ENCODE peak calls at places on chromosomes 5 and 9, in six cellular contexts. One of them, this sample, is unnamed. For H3K36me3 and H3K4me1, the result is how much of the 10 kb centered on the place peaks cover.

GRCh38 chr5:132385321-132386105 is 16.0 kb downstream of the SLC22A5 start:
- DNase-seq in heart right ventricle: peak
- DNase-seq in tibial artery: peak
- DNase-seq in kidney: no peak
- DNase-seq in psoas muscle: peak
- DNase-seq in IMR-90: peak
- DNase-seq in this sample: peak

GRCh38 chr5:35454011-35454525 is 163.6 kb upstream of the SPEF2 start:
- DNase-seq in heart right ventricle: no peak
- DNase-seq in tibial artery: no peak
- DNase-seq in kidney: no peak
- DNase-seq in psoas muscle: no peak
- DNase-seq in IMR-90: no peak
- DNase-seq in this sample: no peak

GRCh38 chr5:92394935-92395334 is 1011.8 kb upstream of the ARRDC3 start:
- DNase-seq in heart right ventricle: no peak
- DNase-seq in tibial artery: no peak
- DNase-seq in kidney: no peak
- DNase-seq in psoas muscle: no peak
- DNase-seq in IMR-90: no peak
- DNase-seq in this sample: no peak

GRCh38 chr9:92954078-92954861 is 6.9 kb downstream of the FGD3 start:
- DNase-seq in heart right ventricle: peak
- DNase-seq in tibial artery: no peak
- DNase-seq in kidney: no peak
- DNase-seq in psoas muscle: no peak
- DNase-seq in IMR-90: no peak
- DNase-seq in this sample: peak

GRCh38 chr5:71974165-71974564 is 133.1 kb upstream of the MAP1B start:
- DNase-seq in heart right ventricle: peak
- DNase-seq in tibial artery: peak
- DNase-seq in kidney: no peak
- DNase-seq in psoas muscle: peak
- DNase-seq in IMR-90: no peak
- DNase-seq in this sample: no peak

GRCh38 chr9:81035171-81035570 is 654.2 kb downstream of the TLE1 start:
- DNase-seq in heart right ventricle: no peak
- DNase-seq in tibial artery: no peak
- DNase-seq in kidney: no peak
- DNase-seq in psoas muscle: no peak
- DNase-seq in IMR-90: peak
- DNase-seq in this sample: no peak

GRCh38 chr9:14428781-14429230 is 114.9 kb upstream of the NFIB start:
- DNase-seq in heart right ventricle: peak
- DNase-seq in tibial artery: peak
- DNase-seq in kidney: peak
- DNase-seq in psoas muscle: peak
- DNase-seq in IMR-90: peak
- DNase-seq in this sample: peak

GRCh38 chr5:180313677-180314076 is 21.8 kb upstream of the MAPK9 start:
- DNase-seq in heart right ventricle: peak
- DNase-seq in tibial artery: no peak
- DNase-seq in kidney: peak
- DNase-seq in psoas muscle: no peak
- DNase-seq in IMR-90: no peak
- DNase-seq in this sample: no peak

GRCh38 chr5:179195561-179196419 is 135.6 kb downstream of the ZNF354C start:
- DNase-seq in heart right ventricle: no peak
- DNase-seq in tibial artery: no peak
- DNase-seq in kidney: peak
- DNase-seq in psoas muscle: no peak
- DNase-seq in IMR-90: no peak
- DNase-seq in this sample: no peak

GRCh38 chr5:143541943-143542797 is 138.7 kb upstream of the NR3C1 start:
- DNase-seq in heart right ventricle: no peak
- DNase-seq in tibial artery: no peak
- DNase-seq in kidney: no peak
- DNase-seq in psoas muscle: no peak
- DNase-seq in IMR-90: no peak
- DNase-seq in this sample: no peak

GRCh38 chr5:55708732-55709131 is 3.4 kb downstream of the SLC38A9 start:
- DNase-seq in heart right ventricle: no peak
- DNase-seq in tibial artery: no peak
- DNase-seq in kidney: no peak
- DNase-seq in psoas muscle: no peak
- DNase-seq in IMR-90: peak
- DNase-seq in this sample: no peak

GRCh38 chr5:4104831-4105597 is 509.4 kb downstream of the IRX1 start:
- DNase-seq in heart right ventricle: no peak
- DNase-seq in tibial artery: no peak
- DNase-seq in kidney: no peak
- DNase-seq in psoas muscle: no peak
- DNase-seq in IMR-90: no peak
- DNase-seq in this sample: no peak

DNA sequence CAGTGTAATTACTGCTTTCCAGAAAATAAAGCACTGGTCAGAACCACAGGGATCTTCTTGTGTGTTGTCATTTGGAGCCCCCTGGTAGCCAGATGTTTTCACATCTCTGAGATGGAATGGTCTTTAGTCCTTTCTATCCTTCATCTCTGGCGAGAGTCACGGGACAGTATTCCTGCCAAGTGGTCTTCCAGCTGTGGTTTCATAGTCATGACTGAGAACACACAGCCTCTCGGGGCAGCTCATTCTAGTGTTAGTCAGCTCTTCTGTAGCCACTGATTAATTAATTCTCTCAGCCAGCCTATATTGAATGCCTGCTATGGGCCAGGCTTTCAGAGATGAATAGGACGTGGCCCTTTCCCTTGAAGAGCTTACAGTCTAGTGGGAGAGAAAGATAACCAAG is 34.1 kb downstream of the HMGXB3 start:
- DNase-seq in heart right ventricle: no peak
- DNase-seq in tibial artery: peak
- DNase-seq in kidney: no peak
- DNase-seq in psoas muscle: no peak
- DNase-seq in IMR-90: peak
- DNase-seq in this sample: no peak
- H3K36me3 ChIP-seq in heart right ventricle: half or more
- H3K36me3 ChIP-seq in tibial artery: half or more
- H3K36me3 ChIP-seq in kidney: half or more
- H3K36me3 ChIP-seq in psoas muscle: half or more
- H3K36me3 ChIP-seq in IMR-90: under half
- H3K36me3 ChIP-seq in this sample: under half

GRCh38 chr9:127565231-127565630 is 46.8 kb upstream of the STXBP1 start:
- DNase-seq in heart right ventricle: no peak
- DNase-seq in tibial artery: no peak
- DNase-seq in kidney: no peak
- DNase-seq in psoas muscle: no peak
- DNase-seq in IMR-90: no peak
- DNase-seq in this sample: no peak
- H3K4me1 ChIP-seq in heart right ventricle: under half
- H3K4me1 ChIP-seq in tibial artery: half or more
- H3K4me1 ChIP-seq in kidney: under half
- H3K4me1 ChIP-seq in psoas muscle: under half
- H3K4me1 ChIP-seq in IMR-90: under half
- H3K4me1 ChIP-seq in this sample: under half

GRCh38 chr9:136341769-136342168 is 14.4 kb downstream of the GPSM1 start:
- DNase-seq in heart right ventricle: no peak
- DNase-seq in tibial artery: no peak
- DNase-seq in kidney: no peak
- DNase-seq in psoas muscle: no peak
- DNase-seq in IMR-90: no peak
- DNase-seq in this sample: no peak

GRCh38 chr9:136341042-136341655 is 13.8 kb downstream of the GPSM1 start:
- DNase-seq in heart right ventricle: no peak
- DNase-seq in tibial artery: no peak
- DNase-seq in kidney: no peak
- DNase-seq in psoas muscle: no peak
- DNase-seq in IMR-90: no peak
- DNase-seq in this sample: no peak

GRCh38 chr9:136339958-136340310 is 12.6 kb downstream of the GPSM1 start:
- DNase-seq in heart right ventricle: no peak
- DNase-seq in tibial artery: no peak
- DNase-seq in kidney: no peak
- DNase-seq in psoas muscle: no peak
- DNase-seq in IMR-90: no peak
- DNase-seq in this sample: no peak

GRCh38 chr9:136339173-136339957 is 12.0 kb downstream of the GPSM1 start:
- DNase-seq in heart right ventricle: no peak
- DNase-seq in tibial artery: peak
- DNase-seq in kidney: no peak
- DNase-seq in psoas muscle: no peak
- DNase-seq in IMR-90: peak
- DNase-seq in this sample: peak

DNA sequence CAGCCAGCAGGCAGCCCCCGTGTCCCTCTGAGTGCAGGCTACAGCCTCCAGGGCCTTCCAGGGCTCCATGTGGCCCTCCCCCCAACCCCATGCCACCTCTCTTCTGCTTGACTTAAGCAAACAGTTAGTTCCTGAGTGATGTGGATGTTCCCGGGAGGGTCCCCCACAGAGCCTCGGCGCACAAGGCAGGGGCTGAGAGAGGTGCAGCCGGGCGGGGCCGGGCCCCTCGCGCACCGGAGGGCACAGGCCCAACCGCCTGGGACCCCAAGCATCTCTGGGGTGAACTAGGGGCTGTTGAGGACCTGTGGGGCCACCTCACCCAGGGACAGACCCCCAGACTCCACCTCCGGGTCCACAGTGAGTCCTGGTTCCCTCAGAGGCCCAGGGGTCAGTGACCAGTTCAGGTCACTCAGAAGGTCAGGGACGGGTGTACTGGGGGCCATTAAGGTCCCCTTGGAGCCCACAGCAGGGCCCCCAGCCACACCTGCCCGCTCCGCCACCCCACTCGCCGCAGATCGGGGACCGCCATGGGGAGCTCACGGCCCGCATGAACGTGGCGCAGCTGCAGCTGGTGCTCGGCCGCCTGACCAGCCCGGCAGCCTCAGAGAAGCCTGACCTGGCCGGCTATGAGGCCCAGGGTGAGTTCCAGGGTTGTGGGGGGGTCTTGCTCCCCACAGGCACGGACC is 13.2 kb downstream of the GPSM1 start:
- DNase-seq in heart right ventricle: no peak
- DNase-seq in tibial artery: no peak
- DNase-seq in kidney: no peak
- DNase-seq in psoas muscle: no peak
- DNase-seq in IMR-90: no peak
- DNase-seq in this sample: no peak
- H3K36me3 ChIP-seq in heart right ventricle: under half
- H3K36me3 ChIP-seq in tibial artery: half or more
- H3K36me3 ChIP-seq in kidney: under half
- H3K36me3 ChIP-seq in psoas muscle: under half
- H3K36me3 ChIP-seq in IMR-90: half or more
- H3K36me3 ChIP-seq in this sample: under half

GRCh38 chr5:126066795-126067321 is 356.4 kb upstream of the GRAMD2B start:
- DNase-seq in heart right ventricle: no peak
- DNase-seq in tibial artery: no peak
- DNase-seq in kidney: no peak
- DNase-seq in psoas muscle: no peak
- DNase-seq in IMR-90: no peak
- DNase-seq in this sample: no peak

GRCh38 chr5:126065061-126065460 is 358.1 kb upstream of the GRAMD2B start:
- DNase-seq in heart right ventricle: no peak
- DNase-seq in tibial artery: no peak
- DNase-seq in kidney: no peak
- DNase-seq in psoas muscle: no peak
- DNase-seq in IMR-90: no peak
- DNase-seq in this sample: no peak

GRCh38 chr5:126069329-126069728 is 353.9 kb upstream of the GRAMD2B start:
- DNase-seq in heart right ventricle: no peak
- DNase-seq in tibial artery: no peak
- DNase-seq in kidney: no peak
- DNase-seq in psoas muscle: no peak
- DNase-seq in IMR-90: no peak
- DNase-seq in this sample: no peak

GRCh38 chr5:126070481-126070880 is 352.7 kb upstream of the GRAMD2B start:
- DNase-seq in heart right ventricle: no peak
- DNase-seq in tibial artery: no peak
- DNase-seq in kidney: no peak
- DNase-seq in psoas muscle: no peak
- DNase-seq in IMR-90: no peak
- DNase-seq in this sample: no peak

GRCh38 chr5:126067404-126067803 is 355.8 kb upstream of the GRAMD2B start:
- DNase-seq in heart right ventricle: no peak
- DNase-seq in tibial artery: no peak
- DNase-seq in kidney: no peak
- DNase-seq in psoas muscle: no peak
- DNase-seq in IMR-90: no peak
- DNase-seq in this sample: no peak
- H3K4me1 ChIP-seq in heart right ventricle: under half
- H3K4me1 ChIP-seq in tibial artery: under half
- H3K4me1 ChIP-seq in kidney: under half
- H3K4me1 ChIP-seq in psoas muscle: under half
- H3K4me1 ChIP-seq in IMR-90: under half
- H3K4me1 ChIP-seq in this sample: under half

DNA sequence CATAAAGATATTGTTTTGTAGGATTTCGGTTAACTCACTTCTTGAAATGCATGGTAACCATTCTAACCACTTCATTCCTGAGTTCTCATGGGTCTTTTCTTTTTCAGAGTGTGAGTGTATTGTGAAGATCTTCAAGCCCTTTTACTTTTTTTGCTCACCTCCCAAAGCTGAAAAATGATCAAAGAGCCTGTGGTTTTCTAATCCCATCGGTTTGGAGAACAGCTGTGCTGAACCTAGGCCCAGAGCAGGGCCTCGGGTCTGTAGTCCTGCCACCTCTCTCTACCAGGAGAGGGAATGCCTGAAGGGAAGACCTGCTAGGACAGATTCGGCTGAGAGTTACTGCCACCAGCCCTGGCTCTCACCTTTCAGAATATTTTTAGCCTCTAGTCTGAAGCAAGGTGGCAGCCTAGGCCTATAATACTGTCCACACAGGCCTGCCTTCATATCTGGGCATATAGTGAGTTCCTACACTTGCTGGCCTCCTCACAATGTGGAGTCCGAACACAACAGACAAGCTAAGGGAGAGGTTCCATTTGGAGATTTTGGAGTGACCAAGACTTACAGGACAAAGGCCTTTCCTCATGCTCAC is 13.8 kb downstream of the RGMB start:
- DNase-seq in heart right ventricle: no peak
- DNase-seq in tibial artery: no peak
- DNase-seq in kidney: no peak
- DNase-seq in psoas muscle: no peak
- DNase-seq in IMR-90: no peak
- DNase-seq in this sample: no peak
- H3K36me3 ChIP-seq in heart right ventricle: under half
- H3K36me3 ChIP-seq in tibial artery: under half
- H3K36me3 ChIP-seq in kidney: under half
- H3K36me3 ChIP-seq in psoas muscle: under half
- H3K36me3 ChIP-seq in IMR-90: under half
- H3K36me3 ChIP-seq in this sample: under half

GRCh38 chr5:139744471-139745120 is 51.0 kb upstream of the PSD2 start:
- DNase-seq in heart right ventricle: no peak
- DNase-seq in tibial artery: no peak
- DNase-seq in kidney: no peak
- DNase-seq in psoas muscle: no peak
- DNase-seq in IMR-90: no peak
- DNase-seq in this sample: no peak
- H3K4me1 ChIP-seq in heart right ventricle: under half
- H3K4me1 ChIP-seq in tibial artery: under half
- H3K4me1 ChIP-seq in kidney: under half
- H3K4me1 ChIP-seq in psoas muscle: under half
- H3K4me1 ChIP-seq in IMR-90: under half
- H3K4me1 ChIP-seq in this sample: under half

GRCh38 chr9:96771124-96771523 is 6.8 kb downstream of the ZNF510 start:
- DNase-seq in heart right ventricle: no peak
- DNase-seq in tibial artery: no peak
- DNase-seq in kidney: no peak
- DNase-seq in psoas muscle: no peak
- DNase-seq in IMR-90: no peak
- DNase-seq in this sample: no peak
- H3K36me3 ChIP-seq in heart right ventricle: half or more
- H3K36me3 ChIP-seq in tibial artery: half or more
- H3K36me3 ChIP-seq in kidney: under half
- H3K36me3 ChIP-seq in psoas muscle: half or more
- H3K36me3 ChIP-seq in IMR-90: under half
- H3K36me3 ChIP-seq in this sample: under half

This sample was measured in lung.